ENCODE peak calls at places on chromosomes 3 and 15, in seven cellular contexts. O, H, A, L, S, F and X are unnamed samples. For H3K4me1, the result is how much of the 10 kb centered on the place peaks cover.

GRCh38 chr3:101813817-101814440 is 34.9 kb downstream of the NXPE3 start:
- DNase-seq in F (peak), H (no peak), L (no peak), O (peak), S (no peak), A (peak), X (no peak)

GRCh38 chr3:59101091-59101738 is 51.4 kb upstream of the CFAP20DC start:
- DNase-seq in H (no peak), S (no peak), F (no peak), O (no peak), L (peak), A (no peak), X (peak)

GRCh38 chr15:70121656-70122297 is 24.1 kb upstream of the TLE3 start:
- DNase-seq in F (no peak), S (no peak), A (peak), O (no peak), L (peak), H (no peak), X (peak)

GRCh38 chr3:30496496-30496966 is 109.9 kb upstream of the TGFBR2 start:
- DNase-seq in H (no peak), A (peak), L (peak), S (no peak), O (no peak), F (no peak), X (peak)

GRCh38 chr3:177521305-177521704 is 324.0 kb upstream of the TBL1XR1 start:
- DNase-seq in S (no peak), A (peak), F (no peak), L (no peak), H (no peak), O (peak), X (no peak)

GRCh38 chr15:69328739-69329138 is 30.0 kb downstream of the PAQR5 start:
- DNase-seq in O (no peak), S (no peak), H (no peak), L (no peak), F (no peak), A (peak), X (no peak)

GRCh38 chr3:183022935-183023516 is 42.7 kb upstream of the DCUN1D1 start:
- DNase-seq in A (no peak), S (no peak), L (no peak), H (no peak), F (peak), O (no peak), X (no peak)

GRCh38 chr3:100316656-100317069 is 17.9 kb upstream of the NIT2 start:
- DNase-seq in H (peak), O (peak), S (peak), L (peak), A (peak), F (peak), X (peak)

GRCh38 chr15:96047255-96047931 is 283.1 kb upstream of the NR2F2 start:
- DNase-seq in S (no peak), O (no peak), H (no peak), L (peak), F (no peak), A (no peak), X (peak)

GRCh38 chr3:10251006-10251405 is 2.7 kb downstream of the TATDN2 start:
- DNase-seq in A (no peak), O (no peak), S (no peak), L (no peak), F (no peak), H (no peak), X (no peak)

GRCh38 chr3:76631251-76631650 is 408.6 kb upstream of the ROBO2 start:
- DNase-seq in H (no peak), S (no peak), F (no peak), A (no peak), L (no peak), O (no peak), X (no peak)

GRCh38 chr15:33341943-33342342 is 31.2 kb downstream of the RYR3 start:
- DNase-seq in F (no peak), O (no peak), H (no peak), S (no peak), A (no peak), L (no peak), X (no peak)

GRCh38 chr15:77035999-77036471 is 34.9 kb downstream of the TSPAN3 start:
- DNase-seq in S (no peak), A (no peak), L (no peak), O (no peak), H (no peak), F (no peak), X (no peak)

GRCh38 chr3:150253622-150254021 is 154.5 kb upstream of the TSC22D2 start:
- DNase-seq in A (peak), L (no peak), F (peak), O (no peak), H (no peak), S (no peak), X (peak)

GRCh38 chr15:40040293-40040635 is 1.3 kb upstream of the SRP14 start:
- DNase-seq in H (no peak), L (no peak), S (no peak), F (no peak), A (no peak), O (no peak), X (no peak)

GRCh38 chr3:71893120-71893519 is 108.2 kb upstream of the PROK2 start:
- DNase-seq in F (no peak), S (no peak), H (no peak), O (no peak), A (no peak), L (no peak), X (no peak)

GRCh38 chr15:68432665-68433064 is 702 bp upstream of the ITGA11 start:
- DNase-seq in H (no peak), L (no peak), A (no peak), O (no peak), S (no peak), F (no peak), X (no peak)

GRCh38 chr15:31360843-31361763 is 34.5 kb downstream of the KLF13 start:
- DNase-seq in H (peak), F (no peak), O (peak), L (no peak), A (no peak), S (no peak), X (no peak)

GRCh38 chr15:37055481-37055880 is 44.9 kb downstream of the MEIS2 start:
- DNase-seq in S (no peak), L (peak), O (no peak), A (no peak), F (no peak), H (no peak), X (no peak)

GRCh38 chr3:71050521-71051258 is 532.8 kb downstream of the FOXP1 start:
- DNase-seq in S (no peak), F (peak), L (peak), O (no peak), H (no peak), A (no peak), X (peak)

GRCh38 chr15:83164409-83165404 is 42.9 kb downstream of the HDGFL3 start:
- DNase-seq in F (no peak), H (no peak), L (peak), O (no peak), A (no peak), S (no peak), X (peak)

GRCh38 chr3:163587342-163587741 is 1491.0 kb downstream of the SI start:
- DNase-seq in H (no peak), A (no peak), F (no peak), L (no peak), O (no peak), S (no peak), X (no peak)

GRCh38 chr3:151777880-151778279 is 36.0 kb upstream of the AADAC start:
- DNase-seq in F (no peak), A (no peak), O (no peak), S (no peak), H (no peak), L (no peak), X (no peak)

GRCh38 chr3:10263549-10264363 is 15.5 kb downstream of the TATDN2 start:
- DNase-seq in F (no peak), S (peak), L (peak), H (no peak), O (peak), A (peak), X (peak)

GRCh38 chr15:25801586-25802284 is 61.4 kb downstream of the ATP10A start:
- DNase-seq in A (no peak), H (no peak), S (no peak), O (no peak), L (no peak), F (no peak), X (no peak)

GRCh38 chr15:40853241-40853890 is 9.5 kb downstream of the SPINT1 start:
- DNase-seq in H (no peak), F (no peak), L (no peak), O (no peak), S (no peak), A (no peak), X (no peak)

GRCh38 chr3:192727032-192727847 is at the start of gene FGF12:
- DNase-seq in L (peak), A (peak), O (peak), H (peak), F (peak), S (peak), X (peak)

GRCh38 chr3:107198522-107199271 is 178.5 kb upstream of the CCDC54 start:
- DNase-seq in A (no peak), L (peak), F (no peak), O (no peak), H (no peak), S (no peak), X (no peak)

GRCh38 chr3:72193768-72194463 is 409.0 kb upstream of the PROK2 start:
- DNase-seq in O (no peak), H (no peak), L (no peak), S (no peak), A (no peak), F (no peak), X (no peak)

GRCh38 chr3:52817860-52818259 is 12.6 kb downstream of the ITIH4 start:
- DNase-seq in A (no peak), H (no peak), S (no peak), L (no peak), F (no peak), O (no peak), X (no peak)

GRCh38 chr3:52822363-52822762 is 8.1 kb downstream of the ITIH4 start:
- DNase-seq in H (no peak), F (no peak), O (no peak), L (no peak), S (no peak), A (no peak), X (no peak)

GRCh38 chr3:52820741-52821140 is 9.7 kb downstream of the ITIH4 start:
- DNase-seq in F (peak), L (no peak), H (no peak), S (peak), O (peak), A (peak), X (no peak)

GRCh38 chr3:52817221-52817620 is 13.3 kb downstream of the ITIH4 start:
- DNase-seq in L (no peak), H (no peak), F (no peak), S (no peak), O (no peak), A (no peak), X (no peak)

DNA sequence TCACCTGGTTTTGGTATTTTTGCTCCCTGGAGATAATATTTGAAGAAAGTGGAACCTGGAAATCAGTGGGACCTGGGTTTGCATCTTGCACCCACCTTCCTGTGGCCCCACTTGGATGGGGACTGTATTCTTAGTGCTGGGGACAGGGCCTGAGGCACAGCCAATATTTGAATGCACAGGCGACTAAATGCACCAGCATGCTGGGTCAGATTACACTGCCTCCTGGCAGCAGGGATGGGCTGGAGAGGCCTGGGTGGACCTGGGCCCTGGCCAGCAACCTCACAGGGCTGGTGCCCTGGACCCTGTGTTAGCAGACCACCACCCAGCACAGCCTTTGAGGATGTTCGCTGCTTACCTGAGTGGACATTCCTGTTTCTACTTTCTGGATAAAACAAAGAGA is 10.5 kb downstream of the ITIH4 start:
- DNase-seq in H (no peak), F (no peak), S (no peak), L (no peak), A (no peak), O (peak), X (no peak)
- H3K4me1 ChIP-seq in H (under half), F (half or more), S (under half), L (under half), A (under half), O (under half), X (under half)

GRCh38 chr3:114745322-114746240 is 401.5 kb downstream of the ZBTB20 start:
- DNase-seq in A (peak), O (no peak), F (peak), L (peak), H (no peak), S (no peak), X (peak)
- H3K27ac ChIP-seq in A (peak), O (no peak), F (peak), L (peak), H (no peak), S (no peak), X (peak)

DNA sequence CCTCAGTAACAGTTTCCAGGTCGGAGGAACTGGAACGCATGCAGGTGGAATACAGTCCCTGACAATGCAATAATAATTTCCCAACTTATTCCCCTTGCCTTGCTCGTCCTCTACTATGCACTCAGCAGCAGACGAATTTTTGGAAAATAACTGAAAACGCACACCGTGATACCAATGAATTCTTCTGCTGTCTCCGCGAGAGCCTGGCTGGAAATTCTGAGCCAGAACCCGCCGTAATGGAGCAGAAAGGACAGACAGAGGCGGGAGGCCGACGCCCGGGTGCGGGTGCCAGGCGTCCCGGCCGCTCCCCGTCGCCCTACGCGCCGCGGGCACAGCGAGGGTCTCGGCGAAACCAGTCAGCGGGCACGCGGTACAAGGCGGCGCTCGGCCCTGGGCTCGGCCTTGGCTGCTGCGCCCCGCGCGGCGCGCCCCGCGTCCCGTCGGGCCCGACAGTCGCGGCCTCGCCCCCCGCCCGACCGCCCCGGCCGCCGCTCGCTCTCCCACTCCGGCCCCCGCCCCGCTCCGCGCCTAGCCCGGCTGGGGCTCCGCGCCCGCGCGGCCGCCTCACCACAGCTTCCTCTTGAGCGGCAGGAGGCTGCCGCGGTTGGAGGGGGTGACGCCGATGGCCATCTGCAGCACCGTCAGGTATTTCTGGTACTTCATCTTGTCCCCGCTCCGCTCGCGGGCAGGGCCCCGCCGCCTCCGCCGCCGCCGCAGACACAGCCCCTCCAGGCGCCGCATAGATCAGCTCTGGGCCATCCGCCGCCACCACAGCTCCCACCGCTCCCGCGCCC is 114.5 kb upstream of the GOLGA8J start:
- DNase-seq in S (no peak), A (peak), H (no peak), F (no peak), O (peak), L (peak), X (peak)
- TF ChIP-seq EZH2 in S (no peak), A (peak), H (no peak), F (no peak), O (peak), L (peak), X (no peak)

DNA sequence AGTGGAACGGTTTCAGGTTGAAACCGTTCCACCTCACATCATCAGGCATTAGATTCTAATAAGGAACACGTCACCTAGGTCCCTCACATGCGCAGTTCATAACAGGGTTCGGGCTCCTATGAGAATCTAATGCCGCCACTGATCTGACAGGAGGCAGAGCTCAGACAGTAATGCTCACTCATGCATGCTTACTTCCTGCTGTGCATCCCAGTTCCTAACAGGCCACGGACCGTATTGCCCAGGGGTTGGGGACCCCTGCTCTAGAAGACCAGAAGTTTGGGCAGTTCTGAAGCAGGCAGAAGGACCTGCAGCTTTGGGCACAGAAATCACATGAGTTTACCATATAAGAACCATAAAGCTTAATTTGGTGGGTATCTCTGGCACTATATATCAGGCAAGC is 61.4 kb downstream of the MYO1E start:
- DNase-seq in F (no peak), H (no peak), O (no peak), L (no peak), A (no peak), S (no peak), X (no peak)
- H3K4me1 ChIP-seq in F (under half), H (under half), O (under half), L (under half), A (under half), S (under half), X (under half)